ENCODE peak calls at places on chromosomes 1 and 21, in six cellular contexts. One of them, this sample, is unnamed.

GRCh38 chr1:1212780-1213152 is 1.2 kb downstream of the TNFRSF4 start:
- DNase-seq in GM23338: no peak
- DNase-seq in neural progenitor cell: no peak
- DNase-seq in OCI-LY7: no peak
- DNase-seq in SK-N-SH: peak
- DNase-seq in PC-3: no peak
- DNase-seq in this sample: no peak

GRCh38 chr1:84774674-84775548 is 84.7 kb upstream of the SSX2IP start:
- DNase-seq in GM23338: peak
- DNase-seq in SK-N-SH: no peak
- DNase-seq in neural progenitor cell: peak
- DNase-seq in PC-3: peak
- DNase-seq in OCI-LY7: no peak
- DNase-seq in this sample: no peak

GRCh38 chr21:42161401-42161956 is 57.5 kb upstream of the ABCG1 start:
- DNase-seq in neural progenitor cell: no peak
- DNase-seq in PC-3: no peak
- DNase-seq in SK-N-SH: no peak
- DNase-seq in GM23338: no peak
- DNase-seq in OCI-LY7: no peak
- DNase-seq in this sample: no peak

GRCh38 chr1:38153426-38154088 is 107.0 kb upstream of the POU3F1 start:
- DNase-seq in PC-3: no peak
- DNase-seq in neural progenitor cell: peak
- DNase-seq in SK-N-SH: no peak
- DNase-seq in GM23338: peak
- DNase-seq in OCI-LY7: no peak
- DNase-seq in this sample: no peak

GRCh38 chr1:155002479-155003226 is at the start of gene ZBTB7B:
- DNase-seq in OCI-LY7: no peak
- DNase-seq in GM23338: no peak
- DNase-seq in PC-3: peak
- DNase-seq in neural progenitor cell: peak
- DNase-seq in SK-N-SH: no peak
- DNase-seq in this sample: peak

GRCh38 chr1:35857830-35858229 is 25.2 kb upstream of the AGO1 start:
- DNase-seq in SK-N-SH: no peak
- DNase-seq in neural progenitor cell: peak
- DNase-seq in OCI-LY7: peak
- DNase-seq in PC-3: peak
- DNase-seq in GM23338: peak
- DNase-seq in this sample: peak

GRCh38 chr1:15680614-15681345 is 3.3 kb upstream of the PLEKHM2 start:
- DNase-seq in GM23338: peak
- DNase-seq in PC-3: peak
- DNase-seq in SK-N-SH: no peak
- DNase-seq in OCI-LY7: no peak
- DNase-seq in neural progenitor cell: no peak
- DNase-seq in this sample: peak

GRCh38 chr1:193229136-193229535 is 42.7 kb upstream of the B3GALT2 start:
- DNase-seq in OCI-LY7: no peak
- DNase-seq in neural progenitor cell: no peak
- DNase-seq in PC-3: peak
- DNase-seq in GM23338: no peak
- DNase-seq in SK-N-SH: no peak
- DNase-seq in this sample: no peak

GRCh38 chr1:59718064-59718988 is 96.4 kb upstream of the HOOK1 start:
- DNase-seq in SK-N-SH: no peak
- DNase-seq in GM23338: peak
- DNase-seq in PC-3: peak
- DNase-seq in OCI-LY7: no peak
- DNase-seq in neural progenitor cell: peak
- DNase-seq in this sample: peak

GRCh38 chr1:40257688-40258444 is at the start of gene ZMPSTE24:
- DNase-seq in OCI-LY7: peak
- DNase-seq in PC-3: peak
- DNase-seq in SK-N-SH: peak
- DNase-seq in GM23338: peak
- DNase-seq in neural progenitor cell: peak
- DNase-seq in this sample: peak

GRCh38 chr1:3892748-3893147 is 7.3 kb downstream of the C1orf174 start:
- DNase-seq in neural progenitor cell: no peak
- DNase-seq in OCI-LY7: no peak
- DNase-seq in SK-N-SH: no peak
- DNase-seq in GM23338: no peak
- DNase-seq in PC-3: no peak
- DNase-seq in this sample: no peak

GRCh38 chr1:205493241-205494085 is 11.0 kb upstream of the CDK18 start:
- DNase-seq in neural progenitor cell: no peak
- DNase-seq in OCI-LY7: no peak
- DNase-seq in PC-3: peak
- DNase-seq in SK-N-SH: peak
- DNase-seq in GM23338: no peak
- DNase-seq in this sample: peak

GRCh38 chr1:52523376-52523775 is 29.5 kb downstream of the TUT4 start:
- DNase-seq in SK-N-SH: no peak
- DNase-seq in PC-3: no peak
- DNase-seq in OCI-LY7: no peak
- DNase-seq in neural progenitor cell: no peak
- DNase-seq in GM23338: no peak
- DNase-seq in this sample: no peak

GRCh38 chr1:88612783-88613182 is 71.3 kb upstream of the PKN2 start:
- DNase-seq in neural progenitor cell: no peak
- DNase-seq in PC-3: peak
- DNase-seq in GM23338: no peak
- DNase-seq in OCI-LY7: no peak
- DNase-seq in SK-N-SH: no peak
- DNase-seq in this sample: peak

GRCh38 chr1:190022709-190023108 is 455.0 kb downstream of the BRINP3 start:
- DNase-seq in OCI-LY7: no peak
- DNase-seq in GM23338: no peak
- DNase-seq in SK-N-SH: no peak
- DNase-seq in PC-3: peak
- DNase-seq in neural progenitor cell: no peak
- DNase-seq in this sample: no peak

GRCh38 chr21:41170442-41170841 is 2.5 kb downstream of the BACE2 start:
- DNase-seq in neural progenitor cell: peak
- DNase-seq in GM23338: peak
- DNase-seq in PC-3: peak
- DNase-seq in OCI-LY7: peak
- DNase-seq in SK-N-SH: peak
- DNase-seq in this sample: peak

GRCh38 chr1:213049232-213049631 is 1.8 kb upstream of the RPS6KC1 start:
- DNase-seq in GM23338: no peak
- DNase-seq in OCI-LY7: no peak
- DNase-seq in PC-3: no peak
- DNase-seq in SK-N-SH: no peak
- DNase-seq in neural progenitor cell: no peak
- DNase-seq in this sample: no peak
- TF ChIP-seq EZH2phosphoT487 in GM23338: no peak
- TF ChIP-seq EZH2phosphoT487 in OCI-LY7: no peak
- TF ChIP-seq EZH2phosphoT487 in PC-3: no peak
- TF ChIP-seq EZH2phosphoT487 in SK-N-SH: no peak
- TF ChIP-seq EZH2phosphoT487 in neural progenitor cell: no peak
- TF ChIP-seq EZH2phosphoT487 in this sample: no peak

DNA sequence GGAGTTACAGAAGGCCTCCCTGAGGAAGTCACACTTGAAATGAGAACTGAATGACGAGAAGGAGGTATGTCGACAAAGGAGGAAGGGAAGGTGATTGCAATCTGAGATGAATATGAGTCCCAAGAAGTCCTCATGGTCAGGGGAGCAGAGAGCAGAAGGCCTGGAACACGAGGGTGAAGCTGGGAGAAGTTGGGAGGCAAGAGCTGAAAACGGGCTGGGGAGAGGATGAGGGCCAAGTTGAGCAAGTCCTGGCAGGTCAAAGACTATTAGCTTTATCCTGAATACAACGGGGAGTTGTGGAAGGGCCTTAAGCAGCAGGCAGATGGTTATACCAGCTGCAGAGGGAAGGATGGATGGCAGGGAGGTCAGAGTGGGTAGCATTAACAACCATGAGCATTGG is 89.5 kb downstream of the KCNJ15 start:
- DNase-seq in GM23338: no peak
- DNase-seq in neural progenitor cell: no peak
- DNase-seq in SK-N-SH: no peak
- DNase-seq in OCI-LY7: no peak
- DNase-seq in PC-3: no peak
- DNase-seq in this sample: no peak
- H2AFZ ChIP-seq in GM23338: no peak
- H2AFZ ChIP-seq in neural progenitor cell: no peak
- H2AFZ ChIP-seq in SK-N-SH: no peak
- H2AFZ ChIP-seq in OCI-LY7: no peak
- H2AFZ ChIP-seq in PC-3: no peak
- H2AFZ ChIP-seq in this sample: no peak

GRCh38 chr1:9160079-9160717 is 31.3 kb upstream of the GPR157 start:
- DNase-seq in GM23338: no peak
- DNase-seq in neural progenitor cell: no peak
- DNase-seq in PC-3: no peak
- DNase-seq in OCI-LY7: no peak
- DNase-seq in SK-N-SH: no peak
- DNase-seq in this sample: no peak

GRCh38 chr1:9164537-9164910 is 35.6 kb upstream of the GPR157 start:
- DNase-seq in OCI-LY7: no peak
- DNase-seq in neural progenitor cell: no peak
- DNase-seq in SK-N-SH: no peak
- DNase-seq in PC-3: no peak
- DNase-seq in GM23338: no peak
- DNase-seq in this sample: no peak

GRCh38 chr1:9165396-9165795 is 36.5 kb upstream of the GPR157 start:
- DNase-seq in GM23338: no peak
- DNase-seq in PC-3: peak
- DNase-seq in OCI-LY7: no peak
- DNase-seq in SK-N-SH: no peak
- DNase-seq in neural progenitor cell: no peak
- DNase-seq in this sample: no peak

GRCh38 chr1:9164919-9165318 is 36.0 kb upstream of the GPR157 start:
- DNase-seq in OCI-LY7: no peak
- DNase-seq in SK-N-SH: no peak
- DNase-seq in neural progenitor cell: no peak
- DNase-seq in GM23338: no peak
- DNase-seq in PC-3: peak
- DNase-seq in this sample: no peak

DNA sequence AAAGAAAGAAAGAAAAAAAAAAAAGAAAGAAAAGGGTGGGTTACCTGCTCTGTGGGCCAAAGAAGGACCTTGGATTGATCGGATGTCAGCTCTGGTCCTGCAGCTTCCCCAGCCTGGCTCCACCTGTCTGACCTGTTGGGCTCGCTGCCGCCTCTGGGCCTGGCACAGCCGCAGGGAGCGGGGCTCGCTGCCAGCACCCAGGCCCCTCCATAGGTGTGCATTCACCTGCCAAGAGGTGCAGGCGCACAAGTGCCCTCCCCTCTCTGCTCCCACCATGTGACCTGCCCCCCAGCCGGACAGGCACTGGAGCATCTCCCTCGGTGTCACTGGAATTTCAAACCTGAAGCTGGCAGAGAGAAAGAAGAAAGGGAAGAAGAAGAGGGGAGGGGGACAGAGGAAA is 33.1 kb upstream of the GPR157 start:
- DNase-seq in PC-3: peak
- DNase-seq in GM23338: no peak
- DNase-seq in neural progenitor cell: no peak
- DNase-seq in SK-N-SH: no peak
- DNase-seq in OCI-LY7: no peak
- DNase-seq in this sample: no peak
- H3K27ac ChIP-seq in PC-3: peak
- H3K27ac ChIP-seq in GM23338: no peak
- H3K27ac ChIP-seq in neural progenitor cell: no peak
- H3K27ac ChIP-seq in SK-N-SH: no peak
- H3K27ac ChIP-seq in OCI-LY7: no peak
- H3K27ac ChIP-seq in this sample: peak

GRCh38 chr1:56215771-56216170 is 363.6 kb downstream of the PLPP3 start:
- DNase-seq in OCI-LY7: no peak
- DNase-seq in PC-3: no peak
- DNase-seq in neural progenitor cell: no peak
- DNase-seq in GM23338: no peak
- DNase-seq in SK-N-SH: no peak
- DNase-seq in this sample: no peak

GRCh38 chr1:56212143-56212542 is 367.2 kb downstream of the PLPP3 start:
- DNase-seq in SK-N-SH: no peak
- DNase-seq in GM23338: no peak
- DNase-seq in PC-3: no peak
- DNase-seq in OCI-LY7: no peak
- DNase-seq in neural progenitor cell: no peak
- DNase-seq in this sample: no peak

GRCh38 chr1:56216173-56216572 is 363.2 kb downstream of the PLPP3 start:
- DNase-seq in GM23338: no peak
- DNase-seq in neural progenitor cell: no peak
- DNase-seq in OCI-LY7: no peak
- DNase-seq in SK-N-SH: no peak
- DNase-seq in PC-3: no peak
- DNase-seq in this sample: no peak

DNA sequence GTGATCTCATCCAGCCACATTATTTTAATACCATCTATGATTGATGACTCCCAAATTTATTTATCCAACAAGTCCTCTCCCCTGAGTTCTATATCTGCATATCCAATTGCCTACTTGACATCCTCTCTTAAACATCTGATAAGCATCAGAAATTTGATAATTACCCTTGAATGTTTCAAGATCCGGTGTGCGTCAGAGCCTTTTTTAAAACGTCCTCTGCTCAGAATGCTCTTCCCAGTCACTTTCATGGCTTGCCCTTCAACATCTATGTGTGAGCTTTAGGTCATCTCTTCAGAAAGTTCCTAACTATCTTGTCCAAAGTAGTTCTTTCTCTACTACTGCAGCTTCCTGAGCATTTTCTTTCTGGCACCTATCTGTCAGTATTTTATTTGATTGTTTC is 364.3 kb downstream of the PLPP3 start:
- DNase-seq in OCI-LY7: no peak
- DNase-seq in SK-N-SH: no peak
- DNase-seq in PC-3: no peak
- DNase-seq in GM23338: no peak
- DNase-seq in neural progenitor cell: no peak
- DNase-seq in this sample: no peak
- TF ChIP-seq EZH2phosphoT487 in OCI-LY7: no peak
- TF ChIP-seq EZH2phosphoT487 in SK-N-SH: no peak
- TF ChIP-seq EZH2phosphoT487 in PC-3: no peak
- TF ChIP-seq EZH2phosphoT487 in GM23338: no peak
- TF ChIP-seq EZH2phosphoT487 in neural progenitor cell: no peak
- TF ChIP-seq EZH2phosphoT487 in this sample: no peak

DNA sequence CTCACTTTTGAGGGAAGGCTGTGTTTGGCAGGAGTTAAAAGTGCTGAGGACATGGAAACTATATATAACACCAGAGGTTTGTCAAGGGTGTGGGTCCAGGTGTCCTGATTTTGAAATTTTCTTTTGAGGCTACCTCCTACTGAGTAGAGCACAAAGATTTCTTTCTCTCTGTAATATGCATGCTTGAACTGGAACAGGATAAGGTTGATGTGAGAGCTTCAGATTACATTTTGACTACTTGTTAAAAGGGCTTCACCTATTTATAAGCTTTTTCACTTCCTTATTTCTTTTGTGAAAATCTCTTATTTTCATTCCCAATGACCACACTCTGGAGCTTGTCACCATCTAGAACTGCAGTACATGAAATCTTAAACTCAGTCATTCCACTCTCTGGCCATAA is 59.8 kb upstream of the PLA2G4A start:
- DNase-seq in SK-N-SH: no peak
- DNase-seq in PC-3: no peak
- DNase-seq in OCI-LY7: no peak
- DNase-seq in neural progenitor cell: no peak
- DNase-seq in GM23338: no peak
- DNase-seq in this sample: no peak
- H2AFZ ChIP-seq in SK-N-SH: no peak
- H2AFZ ChIP-seq in PC-3: no peak
- H2AFZ ChIP-seq in OCI-LY7: no peak
- H2AFZ ChIP-seq in neural progenitor cell: no peak
- H2AFZ ChIP-seq in GM23338: peak
- H2AFZ ChIP-seq in this sample: no peak

GRCh38 chr1:116165572-116165971 is 54.4 kb downstream of the MAB21L3 start:
- DNase-seq in GM23338: no peak
- DNase-seq in neural progenitor cell: no peak
- DNase-seq in PC-3: no peak
- DNase-seq in SK-N-SH: no peak
- DNase-seq in OCI-LY7: no peak
- DNase-seq in this sample: no peak
- H3K27ac ChIP-seq in GM23338: no peak
- H3K27ac ChIP-seq in neural progenitor cell: no peak
- H3K27ac ChIP-seq in PC-3: no peak
- H3K27ac ChIP-seq in SK-N-SH: no peak
- H3K27ac ChIP-seq in OCI-LY7: no peak
- H3K27ac ChIP-seq in this sample: no peak

This sample was measured in hepatocyte.